ENCODE peak calls at places on chromosome 11, in ten cellular contexts. O is RCC 7860; U is GM03348; H is AG08396; J is AG04450; G is foreskin fibroblast; S is CD8-positive, alpha-beta memory T cell; A is T-helper 22 cell; Q is skeletal muscle cell; K is T-helper 2 cell. D is an unnamed sample.

GRCh38 chr11:122696662-122697061 is 41.1 kb downstream of the UBASH3B start:
- DNase-seq in O (no peak), U (no peak), H (no peak), J (no peak), G (no peak), S (peak), A (peak), Q (no peak), K (peak), D (peak)

GRCh38 chr11:74418509-74418895 is 20.3 kb upstream of the PGM2L1 start:
- DNase-seq in O (peak), U (peak), H (peak), J (no peak), G (peak), S (no peak), A (no peak), Q (peak), K (no peak), D (no peak)

GRCh38 chr11:77589521-77590193 is at the start of gene AQP11:
- DNase-seq in O (peak), U (peak), H (peak), J (peak), G (peak), S (peak), A (no peak), Q (peak), K (no peak), D (no peak)

GRCh38 chr11:27309064-27309463 is 54.0 kb downstream of the CCDC34 start:
- DNase-seq in O (no peak), U (no peak), H (no peak), J (no peak), G (no peak), S (no peak), A (no peak), Q (no peak), K (no peak), D (no peak)

GRCh38 chr11:119624102-119624615 is 104.8 kb downstream of the NECTIN1 start:
- DNase-seq in O (no peak), U (peak), H (peak), J (no peak), G (no peak), S (no peak), A (no peak), Q (no peak), K (no peak), D (no peak)

GRCh38 chr11:3199537-3200295 is 18.9 kb downstream of the MRGPRG start:
- DNase-seq in O (no peak), U (no peak), H (no peak), J (no peak), G (no peak), S (no peak), A (no peak), Q (no peak), K (no peak), D (no peak)

GRCh38 chr11:119352857-119353260 is 6.4 kb upstream of the MFRP start:
- DNase-seq in O (no peak), U (no peak), H (no peak), J (no peak), G (no peak), S (no peak), A (no peak), Q (no peak), K (no peak), D (no peak)

GRCh38 chr11:67102664-67103063 is 16.4 kb upstream of the KDM2A start:
- DNase-seq in O (no peak), U (no peak), H (no peak), J (no peak), G (no peak), S (no peak), A (no peak), Q (no peak), K (no peak), D (no peak)

GRCh38 chr11:45089845-45090499 is 56.5 kb upstream of the PRDM11 start:
- DNase-seq in O (no peak), U (peak), H (no peak), J (no peak), G (no peak), S (no peak), A (no peak), Q (no peak), K (no peak), D (no peak)

GRCh38 chr11:115324569-115325432 is 179.4 kb downstream of the CADM1 start:
- DNase-seq in O (peak), U (peak), H (peak), J (peak), G (peak), S (peak), A (no peak), Q (peak), K (no peak), D (no peak)

GRCh38 chr11:2143652-2144548 is 4.7 kb upstream of the IGF2 start:
- DNase-seq in O (no peak), U (no peak), H (no peak), J (no peak), G (no peak), S (no peak), A (no peak), Q (no peak), K (no peak), D (no peak)

GRCh38 chr11:113048820-113049555 is 87.8 kb downstream of the NCAM1 start:
- DNase-seq in O (peak), U (peak), H (no peak), J (no peak), G (peak), S (no peak), A (no peak), Q (peak), K (no peak), D (no peak)

GRCh38 chr11:67649634-67650540 is 643 bp downstream of the ACY3 start:
- DNase-seq in O (no peak), U (no peak), H (no peak), J (no peak), G (no peak), S (no peak), A (no peak), Q (no peak), K (no peak), D (no peak)